ENCODE peak calls at places on chromosomes 16 and 17, in five cellular contexts. One of them, this sample, is unnamed.

GRCh38 chr16:7511549-7512260 is 179.1 kb downstream of the RBFOX1 start:
- DNase-seq in T1000: no peak
- DNase-seq in GM03348: no peak
- DNase-seq in glutamatergic neuron: no peak
- DNase-seq in NCI-H510A: no peak
- DNase-seq in this sample: no peak

GRCh38 chr16:67279296-67280089 is at the start of gene PLEKHG4:
- DNase-seq in T1000: peak; percentile 52
- DNase-seq in GM03348: peak; percentile 91
- DNase-seq in glutamatergic neuron: peak; percentile 82
- DNase-seq in NCI-H510A: peak; percentile 36
- DNase-seq in this sample: no peak

GRCh38 chr16:14489460-14489859 is 140.6 kb downstream of the PARN start:
- DNase-seq in T1000: no peak
- DNase-seq in GM03348: peak; percentile 23
- DNase-seq in glutamatergic neuron: peak; percentile 34
- DNase-seq in NCI-H510A: no peak
- DNase-seq in this sample: no peak

GRCh38 chr16:4611337-4612023 is 3.2 kb downstream of the UBALD1 start:
- DNase-seq in T1000: no peak
- DNase-seq in GM03348: no peak
- DNase-seq in glutamatergic neuron: no peak
- DNase-seq in NCI-H510A: no peak
- DNase-seq in this sample: no peak

GRCh38 chr17:57940653-57941329 is 14.4 kb downstream of the CUEDC1 start:
- DNase-seq in T1000: no peak
- DNase-seq in GM03348: no peak
- DNase-seq in glutamatergic neuron: no peak
- DNase-seq in NCI-H510A: peak; percentile 78
- DNase-seq in this sample: no peak

GRCh38 chr17:77874303-77875050 is 84.0 kb upstream of the TNRC6C start:
- DNase-seq in T1000: no peak
- DNase-seq in GM03348: no peak
- DNase-seq in glutamatergic neuron: peak; percentile 7
- DNase-seq in NCI-H510A: no peak
- DNase-seq in this sample: no peak

GRCh38 chr16:86783626-86784266 is 205.4 kb downstream of the FOXL1 start:
- DNase-seq in T1000: peak; percentile 20
- DNase-seq in GM03348: peak; percentile 49
- DNase-seq in glutamatergic neuron: no peak
- DNase-seq in NCI-H510A: no peak
- DNase-seq in this sample: no peak

GRCh38 chr17:77098884-77099545 is 41.8 kb upstream of the SEC14L1 start:
- DNase-seq in T1000: no peak
- DNase-seq in GM03348: peak; percentile 81
- DNase-seq in glutamatergic neuron: no peak
- DNase-seq in NCI-H510A: no peak
- DNase-seq in this sample: no peak